ENCODE peak calls at places on chromosomes 11 and 22, in ten cellular contexts. N is upper lobe of left lung, I is A549, E is HepG2, T is transverse colon, R is tibial nerve, U is SK-N-SH, F is sigmoid colon, K is stomach, X is GM12878. A is an unnamed sample.

GRCh38 chr11:73330569-73331093 is 22.6 kb downstream of the ARHGEF17 start:
- DNase-seq in N (no peak), I (peak; percentile 63), E (peak; percentile 48), T (no peak), R (no peak), U (peak; percentile 71), F (no peak), K (no peak), X (no peak), A (no peak)

GRCh38 chr11:405976-406795 is 8.6 kb downstream of the SIGIRR start:
- DNase-seq in N (no peak), I (no peak), E (no peak), T (no peak), R (no peak), U (no peak), F (peak; percentile 72), K (no peak), X (no peak), A (peak; percentile 62)

GRCh38 chr22:38070250-38070921 is 13.2 kb downstream of the PICK1 start:
- DNase-seq in N (no peak), I (no peak), E (no peak), T (no peak), R (no peak), U (peak; percentile 1), F (peak; percentile 61), K (no peak), X (no peak), A (no peak)

GRCh38 chr22:24465566-24465965 is 29.6 kb upstream of the UPB1 start:
- DNase-seq in N (no peak), I (no peak), E (peak; percentile 24), T (no peak), R (no peak), U (no peak), F (no peak), K (no peak), X (no peak), A (no peak)

GRCh38 chr11:567629-568258 is 7.0 kb downstream of the RASSF7 start:
- DNase-seq in N (no peak), I (no peak), E (no peak), T (no peak), R (no peak), U (no peak), F (no peak), K (no peak), X (no peak), A (no peak)

GRCh38 chr22:49423125-49423650 is 404.5 kb downstream of the BRD1 start:
- DNase-seq in N (no peak), I (no peak), E (no peak), T (no peak), R (no peak), U (no peak), F (no peak), K (no peak), X (no peak), A (no peak)

GRCh38 chr11:63770763-63771162 is 2.2 kb upstream of the ZFTA start:
- DNase-seq in N (peak; percentile 47), I (no peak), E (no peak), T (no peak), R (no peak), U (no peak), F (no peak), K (no peak), X (no peak), A (no peak)

GRCh38 chr11:1333860-1334259 is 24.4 kb upstream of the TOLLIP start:
- DNase-seq in N (no peak), I (no peak), E (no peak), T (no peak), R (no peak), U (no peak), F (peak; percentile 58), K (no peak), X (no peak), A (no peak)

GRCh38 chr11:48168815-48169214 is 47.8 kb upstream of the OR4B1 start:
- DNase-seq in N (no peak), I (no peak), E (no peak), T (no peak), R (no peak), U (no peak), F (no peak), K (no peak), X (no peak), A (no peak)

GRCh38 chr11:48169259-48169658 is 47.4 kb upstream of the OR4B1 start:
- DNase-seq in N (no peak), I (no peak), E (no peak), T (no peak), R (no peak), U (no peak), F (no peak), K (no peak), X (no peak), A (no peak)

GRCh38 chr11:48170176-48170839 is 46.3 kb upstream of the OR4B1 start:
- DNase-seq in N (no peak), I (no peak), E (no peak), T (no peak), R (no peak), U (no peak), F (no peak), K (no peak), X (no peak), A (no peak)

GRCh38 chr11:48169706-48170105 is 46.9 kb upstream of the OR4B1 start:
- DNase-seq in N (no peak), I (no peak), E (no peak), T (no peak), R (no peak), U (no peak), F (no peak), K (no peak), X (no peak), A (peak; percentile 21)

GRCh38 chr11:48170840-48171233 is 45.8 kb upstream of the OR4B1 start:
- DNase-seq in N (no peak), I (no peak), E (no peak), T (no peak), R (no peak), U (no peak), F (no peak), K (no peak), X (no peak), A (no peak)
- TF ChIP-seq EP300 in N (no peak), I (no peak), E (no peak), T (no peak), R (no peak), U (no peak), F (no peak), K (no peak), X (no peak), A (no peak)

GRCh38 chr11:85946221-85946620 is 91.0 kb downstream of the CCDC83 start:
- DNase-seq in N (no peak), I (no peak), E (peak; percentile 49), T (no peak), R (no peak), U (no peak), F (no peak), K (no peak), X (no peak), A (no peak)

GRCh38 chr11:85948884-85949283 is 93.7 kb downstream of the CCDC83 start:
- DNase-seq in N (no peak), I (no peak), E (no peak), T (no peak), R (no peak), U (no peak), F (no peak), K (no peak), X (no peak), A (no peak)

GRCh38 chr11:85949798-85950197 is 94.6 kb downstream of the CCDC83 start:
- DNase-seq in N (no peak), I (no peak), E (peak; percentile 56), T (no peak), R (no peak), U (no peak), F (no peak), K (no peak), X (no peak), A (no peak)

GRCh38 chr11:85945788-85946187 is 90.6 kb downstream of the CCDC83 start:
- DNase-seq in N (no peak), I (no peak), E (no peak), T (no peak), R (no peak), U (no peak), F (no peak), K (no peak), X (no peak), A (no peak)

DNA sequence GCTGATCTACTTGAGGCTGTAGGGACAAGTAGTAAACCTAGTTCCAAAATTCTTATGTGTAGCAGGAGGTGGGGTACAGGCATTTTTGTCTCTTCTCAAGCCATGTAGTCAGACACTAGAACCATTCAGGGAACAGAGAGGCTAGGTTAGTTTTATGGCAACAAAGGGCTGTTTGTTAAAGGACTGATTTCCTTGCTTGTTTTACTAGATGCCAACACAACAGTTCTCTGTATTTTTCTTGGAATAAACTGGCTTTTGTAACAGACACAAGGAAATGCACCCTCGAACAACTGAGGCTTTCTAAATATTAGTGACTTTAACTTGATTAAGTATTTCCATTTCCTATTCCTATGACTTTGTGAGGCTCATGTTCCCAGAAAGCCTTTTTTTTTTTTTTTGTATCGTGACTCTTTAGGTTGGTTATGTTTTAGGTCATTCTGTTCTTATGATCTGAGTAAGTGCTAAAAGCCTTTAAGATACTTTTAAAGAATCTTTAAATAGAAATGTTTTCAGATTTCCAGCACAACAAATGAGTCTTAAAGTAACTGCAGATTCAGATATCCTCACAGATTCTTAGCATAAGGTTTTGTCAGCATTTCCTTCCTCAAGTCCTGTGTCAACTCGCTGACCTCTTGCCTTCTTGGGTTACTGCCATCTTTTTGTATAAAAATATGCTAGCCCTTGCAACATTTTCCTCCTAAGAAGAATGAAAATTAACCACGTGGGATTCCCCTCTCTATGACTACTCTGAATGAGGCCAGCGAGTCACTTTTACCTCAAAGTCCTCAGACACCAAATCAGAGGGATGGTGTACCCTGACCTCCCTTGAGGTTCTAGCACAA is 92.5 kb downstream of the CCDC83 start:
- DNase-seq in N (peak; percentile 49), I (peak; percentile 14), E (no peak), T (no peak), R (no peak), U (no peak), F (no peak), K (no peak), X (no peak), A (peak; percentile 59)
- H3K27ac ChIP-seq in N (peak overlapping the region; percentile 31), I (no peak overlapping the region), E (no peak overlapping the region), T (peak overlapping the region; percentile 45), R (peak overlapping the region; percentile 67), U (peak overlapping the region; percentile 68), F (peak overlapping the region; percentile 47), K (peak overlapping the region; percentile 68), X (no peak overlapping the region), A (no peak overlapping the region)

GRCh38 chr11:128867277-128867676 is at the start of gene KCNJ1:
- DNase-seq in N (no peak), I (no peak), E (no peak), T (no peak), R (no peak), U (no peak), F (no peak), K (no peak), X (no peak), A (no peak)
- TF ChIP-seq EP300 in N (no peak), I (no peak), E (no peak), T (no peak), R (no peak), U (no peak), F (no peak), K (no peak), X (no peak), A (no peak)

DNA sequence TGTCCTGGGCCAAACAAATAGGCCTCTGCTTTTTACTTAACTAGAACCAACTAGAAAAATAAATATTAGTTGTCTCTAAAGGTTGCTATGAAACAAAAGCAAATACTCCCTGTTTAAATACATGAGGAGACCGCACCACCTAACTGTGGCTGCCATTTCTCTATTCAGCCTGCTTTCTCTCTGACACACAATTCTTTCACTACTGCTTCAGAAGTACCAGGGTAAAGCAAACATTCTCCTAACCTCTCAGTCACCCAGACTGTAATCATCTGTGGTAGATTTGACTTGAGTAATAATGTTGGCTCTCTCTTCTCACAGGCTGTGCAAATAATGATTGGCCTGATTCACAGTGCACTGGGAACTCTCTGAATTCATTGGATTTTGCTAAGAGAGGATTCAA is 41.0 kb upstream of the MS4A8 start:
- DNase-seq in N (no peak), I (no peak), E (peak; percentile 35), T (no peak), R (no peak), U (no peak), F (no peak), K (peak; percentile 31), X (no peak), A (no peak)
- H3K27ac ChIP-seq in N (peak overlapping the region; percentile 63), I (no peak overlapping the region), E (no peak overlapping the region), T (no peak overlapping the region), R (no peak overlapping the region), U (no peak overlapping the region), F (no peak overlapping the region), K (peak overlapping the region; percentile 58), X (no peak overlapping the region), A (no peak overlapping the region)